ENCODE peak calls at places on chromosomes 2 and 18, in five cellular contexts. D, P, A, Q and J are unnamed samples.
A peak's percentile ranks its signal among the peaks of the same experiment; 100 is the strongest.

GRCh38 chr2:71256421-71256820 is 29.5 kb upstream of the PAIP2B start:
- DNase-seq in D (no peak), P (no peak), A (no peak), Q (no peak), J (no peak)

GRCh38 chr18:46480187-46480586 is 176.8 kb downstream of the LOXHD1 start:
- DNase-seq in D (no peak), P (no peak), A (no peak), Q (no peak), J (no peak)

GRCh38 chr2:12177052-12177994 is 430.9 kb downstream of the LPIN1 start:
- DNase-seq in D (peak; percentile 62), P (peak; percentile 45), A (peak; percentile 18), Q (peak; percentile 89), J (peak; percentile 34)

GRCh38 chr2:17482651-17483050 is 35.6 kb downstream of the RAD51AP2 start:
- DNase-seq in D (peak; percentile 66), P (no peak), A (no peak), Q (no peak), J (no peak)

GRCh38 chr2:207467716-207468347 is 61.9 kb upstream of the CREB1 start:
- DNase-seq in D (no peak), P (peak; percentile 16), A (no peak), Q (peak; percentile 8), J (no peak)

GRCh38 chr2:9800975-9801723 is 42.1 kb upstream of the TAF1B start:
- DNase-seq in D (peak; percentile 30), P (no peak), A (no peak), Q (peak; percentile 80), J (peak; percentile 72)

GRCh38 chr18:1350931-1351450 is 446.3 kb downstream of the ADCYAP1 start:
- DNase-seq in D (no peak), P (no peak), A (no peak), Q (no peak), J (no peak)

GRCh38 chr18:9613550-9614400 is 584 bp downstream of the PPP4R1 start:
- DNase-seq in D (peak; percentile 39), P (no peak), A (peak; percentile 24), Q (peak; percentile 81), J (peak; percentile 35)

GRCh38 chr2:44934962-44935853 is 6.3 kb upstream of the SIX3 start:
- DNase-seq in D (peak; percentile 23), P (no peak), A (no peak), Q (no peak), J (no peak)
- TF ChIP-seq POLR2A in D (no peak), P (no peak), A (no peak), Q (no peak), J (no peak)

DNA sequence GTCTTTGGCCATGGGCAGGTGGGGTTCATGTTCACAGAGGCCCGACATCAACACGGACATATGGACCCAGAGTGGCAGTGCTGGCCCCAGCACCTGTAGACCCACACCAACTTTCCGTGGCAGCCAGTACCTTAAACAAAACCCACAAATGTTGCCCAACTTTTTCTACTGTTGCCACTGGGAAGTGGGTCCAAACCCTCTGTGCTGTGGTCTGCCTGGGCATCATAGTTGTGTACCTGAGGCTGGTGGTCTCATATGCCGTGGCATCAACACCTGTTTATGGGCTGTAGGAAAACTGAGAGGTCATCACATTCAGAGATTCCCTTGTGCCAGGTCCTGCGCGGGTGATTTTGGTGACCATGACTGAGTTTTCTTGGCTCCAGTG is 79.9 kb downstream of the SH3RF3 start:
- DNase-seq in D (no peak), P (no peak), A (no peak), Q (no peak), J (no peak)
- TF ChIP-seq TAF1 in D (no peak), P (no peak), A (no peak), Q (no peak), J (no peak)

DNA sequence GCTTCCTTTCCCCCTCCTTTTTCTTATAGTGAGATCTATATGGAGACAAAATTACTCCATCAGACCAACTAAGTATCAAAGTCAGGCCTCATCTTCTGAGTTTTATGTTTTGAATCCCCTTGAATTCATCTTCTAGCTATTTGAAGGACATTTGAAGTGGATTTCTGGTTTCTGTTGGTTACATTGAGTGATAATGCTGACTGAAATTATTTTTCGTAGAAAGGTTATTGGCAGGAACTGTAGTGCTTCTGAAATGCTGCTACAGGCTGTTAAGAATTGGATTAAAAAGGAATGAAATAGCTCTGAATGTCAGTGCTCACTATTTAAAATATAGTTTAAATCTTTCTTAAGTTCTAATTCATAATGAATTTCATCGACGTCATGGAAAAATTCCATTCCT is 361.0 kb upstream of the TMEFF2 start:
- DNase-seq in D (no peak), P (no peak), A (no peak), Q (no peak), J (no peak)
- TF ChIP-seq POLR2AphosphoS5 in D (no peak), P (no peak), A (no peak), Q (no peak), J (no peak)

DNA sequence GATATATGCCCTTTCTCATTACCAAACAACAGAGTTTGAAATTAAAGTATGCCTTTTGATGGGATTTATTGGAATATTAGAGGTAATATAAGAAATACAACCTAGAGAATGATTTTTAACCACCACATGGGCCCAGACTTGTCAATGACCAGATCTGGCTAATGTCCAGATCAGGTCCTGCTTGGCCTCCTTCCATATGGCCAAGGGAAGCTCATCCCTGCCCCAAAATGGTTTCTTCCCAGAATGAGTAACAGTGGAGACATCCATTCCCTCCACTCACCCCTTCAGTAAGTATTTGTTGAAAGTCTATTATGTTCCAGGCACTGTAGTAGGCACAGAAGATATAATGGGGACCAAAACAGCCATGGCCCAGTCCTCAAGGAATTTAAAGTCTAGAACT is 54.9 kb downstream of the ANTXR1 start:
- DNase-seq in D (no peak), P (no peak), A (no peak), Q (no peak), J (no peak)
- TF ChIP-seq POLR2A in D (no peak), P (no peak), A (no peak), Q (no peak), J (no peak)